ENCODE peak calls at places on chromosomes 4 and X, in five cellular contexts. L is activated naive CD8-positive, alpha-beta T cell treated with anti-CD3 and anti-CD28 coated beads, Interleukin-2, amount 50 U/mL, for 24 hours; A is activated naive CD4-positive, alpha-beta T cell treated with Interleukin-2 at 50 U/mL for 16 hours; W is IMR-90; B is breast epithelium. V is an unnamed sample.

GRCh38 chr4:54998991-54999390 is 126.4 kb downstream of the KDR start:
- DNase-seq in A (no peak), B (no peak), L (no peak), W (peak), V (no peak)

GRCh38 chrX:15474058-15474457 is 19.1 kb downstream of the PIR start:
- DNase-seq in A (no peak), L (no peak), W (no peak), B (no peak), V (no peak)

GRCh38 chr4:2742081-2742822 is 13.9 kb downstream of the TNIP2 start:
- DNase-seq in A (no peak), W (no peak), L (no peak), B (no peak), V (no peak)

GRCh38 chrX:13345037-13345436 is 25.2 kb upstream of the ATXN3L start:
- DNase-seq in B (no peak), W (no peak), A (no peak), L (no peak), V (no peak)

GRCh38 chr4:121583396-121583795 is 113.4 kb downstream of the ANXA5 start:
- DNase-seq in B (no peak), L (no peak), A (no peak), W (no peak), V (no peak)

GRCh38 chr4:26858035-26858918 is 2.4 kb upstream of the STIM2 start:
- DNase-seq in A (no peak), L (no peak), B (no peak), W (no peak), V (no peak)

GRCh38 chr4:24965627-24966026 is 52.8 kb upstream of the CCDC149 start:
- DNase-seq in B (no peak), L (no peak), A (no peak), W (no peak), V (no peak)

GRCh38 chrX:75076429-75076828 is 79.7 kb downstream of the ABCB7 start:
- DNase-seq in L (no peak), W (no peak), B (no peak), A (no peak), V (no peak)

GRCh38 chrX:48702032-48702431 is 5.5 kb downstream of the SUV39H1 start:
- DNase-seq in W (no peak), L (no peak), A (no peak), B (no peak), V (no peak)

GRCh38 chr4:101252721-101253120 is 94.6 kb downstream of the PPP3CA start:
- DNase-seq in L (no peak), A (no peak), B (no peak), W (peak), V (no peak)

GRCh38 chrX:107968623-107969022 is 13.5 kb downstream of the TEX13B start:
- DNase-seq in L (no peak), A (no peak), B (no peak), W (no peak), V (no peak)

GRCh38 chr4:115323106-115323684 is 209.8 kb upstream of the NDST4 start:
- DNase-seq in L (no peak), A (no peak), W (no peak), B (no peak), V (no peak)

GRCh38 chr4:6761540-6762243 is 20.8 kb upstream of the KIAA0232 start:
- DNase-seq in A (no peak), W (no peak), L (no peak), B (peak), V (peak)

GRCh38 chr4:81491943-81492342 is 20.2 kb upstream of the RASGEF1B start:
- DNase-seq in W (no peak), B (no peak), A (no peak), L (no peak), V (no peak)

GRCh38 chr4:97646997-97647396 is 496.3 kb downstream of the STPG2 start:
- DNase-seq in L (no peak), B (no peak), W (no peak), A (no peak), V (no peak)

GRCh38 chr4:82042042-82042441 is 331.7 kb downstream of the HNRNPD start:
- DNase-seq in A (no peak), L (no peak), W (no peak), B (no peak), V (no peak)

GRCh38 chr4:142778430-142778829 is 67.7 kb downstream of the INPP4B start:
- DNase-seq in A (no peak), W (peak), B (no peak), L (no peak), V (no peak)

GRCh38 chr4:169278669-169279068 is 7.9 kb upstream of the SH3RF1 start:
- DNase-seq in B (no peak), W (no peak), A (no peak), L (no peak), V (no peak)

GRCh38 chr4:76377922-76378321 is 43.0 kb downstream of the CCDC158 start:
- DNase-seq in W (peak), B (no peak), L (peak), A (peak), V (peak)

GRCh38 chr4:167629272-167629671 is 395.0 kb upstream of the SPOCK3 start:
- DNase-seq in B (no peak), A (no peak), W (no peak), L (no peak), V (no peak)

GRCh38 chrX:120242807-120243206 is 7.8 kb upstream of the ZBTB33 start:
- DNase-seq in L (no peak), B (no peak), W (no peak), A (no peak), V (no peak)

GRCh38 chr4:88144048-88144447 is 14.4 kb downstream of the ABCG2 start:
- DNase-seq in L (no peak), B (no peak), W (no peak), A (no peak), V (no peak)

GRCh38 chrX:110161361-110161686 is 156.6 kb downstream of the AMMECR1 start:
- DNase-seq in B (no peak), A (no peak), W (no peak), L (no peak), V (no peak)

GRCh38 chrX:47240619-47241018 is 7.8 kb downstream of the USP11 start:
- DNase-seq in W (no peak), B (no peak), A (no peak), L (no peak), V (no peak)

GRCh38 chrX:3299626-3300025 is 46.8 kb downstream of the MXRA5 start:
- DNase-seq in W (peak), B (no peak), L (no peak), A (no peak), V (peak)

GRCh38 chr4:76252271-76252653 is 741 bp downstream of the FAM47E start:
- DNase-seq in L (no peak), W (no peak), A (no peak), B (no peak), V (no peak)

GRCh38 chr4:972651-973424 is 531 bp downstream of the DGKQ start:
- DNase-seq in A (peak), B (no peak), W (no peak), L (peak), V (peak)